ENCODE peak calls at places on chromosomes 2 and 18, in ten cellular contexts. I is KG1; G is heart left ventricle; U is aorta; R is T-helper 2 cell; N is activated T-cell treated with anti-CD3 and anti-CD28 coated beads, Interleukin-2, amount 50 U/mL, for 72 hours; V is AG10803; O is ACHN; X is NCI-H774; P is A549. Y is an unnamed sample.

GRCh38 chr2:39875914-39876267 is 96.8 kb upstream of the THUMPD2 start:
- DNase-seq in I (no peak), R (no peak), N (no peak), X (no peak), O (no peak), P (no peak), G (no peak), U (no peak), V (no peak), Y (no peak)

GRCh38 chr2:105640241-105640640 is 104.5 kb upstream of the NCK2 start:
- DNase-seq in X (no peak), O (no peak), U (no peak), R (no peak), N (no peak), V (no peak), P (no peak), G (no peak), I (no peak), Y (no peak)

GRCh38 chr2:177171418-177171865 is 41.2 kb upstream of the HNRNPA3 start:
- DNase-seq in N (no peak), V (no peak), O (no peak), R (no peak), P (no peak), I (no peak), G (no peak), X (no peak), U (no peak), Y (no peak)

GRCh38 chr2:29000481-29000880 is 19.4 kb downstream of the TOGARAM2 start:
- DNase-seq in X (no peak), G (peak; percentile 68), R (peak; percentile 81), P (no peak), V (no peak), U (peak; percentile 89), O (no peak), I (peak; percentile 44), N (no peak), Y (peak; percentile 87)

GRCh38 chr2:216857131-216857550 is 2.7 kb downstream of the TNP1 start:
- DNase-seq in R (peak; percentile 80), O (no peak), V (peak; percentile 51), P (no peak), N (peak; percentile 47), U (no peak), X (no peak), I (no peak), G (no peak), Y (no peak)

GRCh38 chr2:184326076-184326475 is 272.3 kb upstream of the ZNF804A start:
- DNase-seq in X (no peak), N (no peak), I (no peak), R (no peak), O (no peak), G (no peak), P (no peak), V (no peak), U (no peak), Y (no peak)

GRCh38 chr2:132656213-132656612 is 13.8 kb downstream of the LYPD1 start:
- DNase-seq in G (no peak), O (no peak), V (peak; percentile 46), U (no peak), I (no peak), N (no peak), X (no peak), R (no peak), P (no peak), Y (no peak)

GRCh38 chr18:21194871-21195771 is 46.9 kb upstream of the GREB1L start:
- DNase-seq in G (no peak), U (no peak), I (peak; percentile 23), P (no peak), V (peak; percentile 58), O (peak; percentile 42), R (peak; percentile 28), N (no peak), X (peak; percentile 60), Y (no peak)

GRCh38 chr2:81077396-81077795 is 772.8 kb upstream of the LRRTM1 start:
- DNase-seq in V (no peak), U (no peak), I (no peak), R (no peak), N (no peak), O (no peak), G (no peak), P (no peak), X (no peak), Y (no peak)

GRCh38 chr2:73089270-73090030 is 17.9 kb upstream of the SFXN5 start:
- DNase-seq in P (peak; percentile 59), I (no peak), O (peak; percentile 91), U (peak; percentile 93), G (peak; percentile 59), V (peak; percentile 99), N (no peak), R (no peak), X (no peak), Y (peak; percentile 67)

GRCh38 chr2:235690082-235690808 is 196.4 kb downstream of the AGAP1 start:
- DNase-seq in R (no peak), V (no peak), U (no peak), G (peak; percentile 7), N (no peak), O (no peak), X (no peak), P (no peak), I (no peak), Y (no peak)

GRCh38 chr2:203721770-203722169 is 15.3 kb downstream of the CD28 start:
- DNase-seq in I (no peak), U (no peak), X (no peak), N (no peak), P (no peak), V (no peak), G (no peak), O (no peak), R (no peak), Y (no peak)

GRCh38 chr18:37393221-37393828 is 172.3 kb downstream of the CELF4 start:
- DNase-seq in O (no peak), U (no peak), I (no peak), P (no peak), G (no peak), N (no peak), X (no peak), V (no peak), R (no peak), Y (no peak)

GRCh38 chr2:226797289-226797988 is 2.2 kb downstream of the IRS1 start:
- DNase-seq in R (no peak), P (no peak), O (no peak), V (peak; percentile 67), X (no peak), U (peak; percentile 49), N (peak; percentile 2), I (no peak), G (peak; percentile 54), Y (peak; percentile 47)

GRCh38 chr18:13638684-13639083 is 87.7 kb downstream of the FAM210A start:
- DNase-seq in I (no peak), X (no peak), U (no peak), O (no peak), P (no peak), N (no peak), R (no peak), V (no peak), G (no peak), Y (no peak)

GRCh38 chr2:176446718-176447414 is 177.6 kb downstream of the MTX2 start:
- DNase-seq in G (no peak), X (no peak), I (no peak), R (no peak), U (no peak), O (no peak), P (no peak), N (no peak), V (no peak), Y (no peak)

GRCh38 chr2:134284119-134284670 is 30.3 kb downstream of the MGAT5 start:
- DNase-seq in I (no peak), N (no peak), X (no peak), P (no peak), R (no peak), G (no peak), V (peak; percentile 69), U (no peak), O (no peak), Y (no peak)

GRCh38 chr2:236036045-236036444 is 132.1 kb downstream of the GBX2 start:
- DNase-seq in I (no peak), V (no peak), U (no peak), X (no peak), G (no peak), O (no peak), P (no peak), N (no peak), R (no peak), Y (no peak)

GRCh38 chr2:64770137-64770780 is 116.5 kb upstream of the SERTAD2 start:
- DNase-seq in I (no peak), X (no peak), P (no peak), R (no peak), V (no peak), N (no peak), O (no peak), G (no peak), U (no peak), Y (no peak)

GRCh38 chr2:47629501-47630460 is 153.2 kb upstream of the MSH6 start:
- DNase-seq in U (no peak), V (no peak), I (no peak), N (no peak), G (no peak), R (no peak), X (no peak), O (no peak), P (no peak), Y (no peak)

GRCh38 chr2:126212735-126213134 is 443.2 kb upstream of the GYPC start:
- DNase-seq in V (no peak), O (no peak), U (no peak), P (no peak), X (no peak), I (no peak), N (no peak), R (no peak), G (no peak), Y (no peak)

GRCh38 chr2:187874786-187875185 is 320.6 kb upstream of the TFPI start:
- DNase-seq in U (no peak), R (no peak), O (no peak), G (no peak), P (no peak), N (no peak), V (no peak), X (no peak), I (no peak), Y (no peak)

GRCh38 chr2:106020821-106021316 is 173.2 kb downstream of the UXS1 start:
- DNase-seq in I (no peak), O (no peak), P (no peak), R (no peak), X (no peak), G (peak; percentile 49), U (peak; percentile 77), V (no peak), N (no peak), Y (no peak)

GRCh38 chr2:78994789-78995188 is 30.7 kb upstream of the REG3G start:
- DNase-seq in O (no peak), I (no peak), V (no peak), P (no peak), N (no peak), R (no peak), G (no peak), X (no peak), U (no peak), Y (no peak)

GRCh38 chr2:185919155-185919554 is 180.6 kb downstream of the FSIP2 start:
- DNase-seq in I (no peak), P (no peak), R (peak; percentile 4), O (no peak), N (no peak), X (no peak), G (no peak), V (no peak), U (no peak), Y (no peak)

GRCh38 chr2:64405476-64406406 is 48.2 kb upstream of the LGALSL start:
- DNase-seq in P (no peak), O (no peak), I (no peak), R (no peak), G (peak; percentile 38), X (no peak), V (peak; percentile 96), N (no peak), U (no peak), Y (no peak)

GRCh38 chr2:62547849-62548248 is 41.9 kb upstream of the TMEM17 start:
- DNase-seq in U (no peak), O (no peak), R (no peak), P (no peak), X (no peak), V (no peak), G (no peak), N (no peak), I (no peak), Y (no peak)

GRCh38 chr2:9995059-9995458 is 43.6 kb downstream of the GRHL1 start:
- DNase-seq in G (no peak), N (no peak), X (no peak), R (no peak), U (no peak), V (no peak), O (no peak), P (no peak), I (no peak), Y (no peak)